ENCODE peak calls at places on chromosomes 2 and 18, in ten cellular contexts. N is A549, S is lower leg skin, X is prostate gland, W is ovary, B is endothelial cell of umbilical vein, T is uterus, U is HepG2, Z is Peyer's patch, Q is transverse colon. P is an unnamed sample.

GRCh38 chr2:1730047-1730937 is 14.0 kb downstream of the PXDN start:
- DNase-seq in N (no peak), S (no peak), X (no peak), W (peak; percentile 48), B (peak; percentile 54), T (peak; percentile 41), U (no peak), Z (no peak), Q (peak; percentile 31), P (no peak)

GRCh38 chr2:159959136-159959535 is 103.3 kb downstream of the PLA2R1 start:
- DNase-seq in N (no peak), S (no peak), X (no peak), W (no peak), B (peak; percentile 66), T (no peak), U (no peak), Z (no peak), Q (no peak), P (no peak)

GRCh38 chr2:237223208-237223861 is 137.6 kb downstream of the COPS8 start:
- DNase-seq in N (peak; percentile 81), S (no peak), X (no peak), W (peak; percentile 55), B (peak; percentile 12), T (peak; percentile 56), U (no peak), Z (no peak), Q (no peak), P (no peak)

GRCh38 chr2:151669585-151670081 is 64.6 kb downstream of the NEB start:
- DNase-seq in N (no peak), S (no peak), X (no peak), W (no peak), B (no peak), T (no peak), U (no peak), Z (no peak), Q (no peak), P (no peak)

GRCh38 chr2:30226144-30227032 is 4.9 kb upstream of the LBH start:
- DNase-seq in N (no peak), S (no peak), X (no peak), W (no peak), B (no peak), T (no peak), U (no peak), Z (no peak), Q (no peak), P (no peak)

GRCh38 chr18:57959278-57959677 is 84.7 kb upstream of the NEDD4L start:
- DNase-seq in N (peak; percentile 80), S (no peak), X (no peak), W (no peak), B (peak; percentile 59), T (no peak), U (peak; percentile 66), Z (no peak), Q (peak; percentile 53), P (no peak)

GRCh38 chr18:13813271-13813849 is 10.6 kb upstream of the MC5R start:
- DNase-seq in N (peak; percentile 41), S (peak; percentile 66), X (peak; percentile 50), W (peak; percentile 38), B (peak; percentile 74), T (peak; percentile 49), U (peak; percentile 54), Z (peak; percentile 63), Q (peak; percentile 70), P (peak; percentile 54)

GRCh38 chr2:42545714-42546390 is 22.6 kb upstream of the MTA3 start:
- DNase-seq in N (no peak), S (no peak), X (no peak), W (no peak), B (no peak), T (no peak), U (no peak), Z (no peak), Q (no peak), P (no peak)

GRCh38 chr2:54176577-54176976 is 61.2 kb downstream of the ACYP2 start:
- DNase-seq in N (peak; percentile 42), S (peak; percentile 16), X (no peak), W (peak; percentile 46), B (peak; percentile 43), T (peak; percentile 55), U (peak; percentile 85), Z (no peak), Q (peak; percentile 9), P (peak; percentile 49)
- TF ChIP-seq CTCF in N (peak; percentile 41), S (no peak), X (no peak), W (no peak), B (peak; percentile 29), T (peak; percentile 36), U (peak; percentile 94), Z (no peak), Q (peak; percentile 13), P (peak; percentile 20)

GRCh38 chr2:215419113-215419512 is 16.8 kb downstream of the FN1 start:
- DNase-seq in N (peak; percentile 32), S (no peak), X (no peak), W (no peak), B (no peak), T (no peak), U (no peak), Z (no peak), Q (no peak), P (no peak)
- TF ChIP-seq POLR2A in N (no peak), S (no peak), X (no peak), W (no peak), B (no peak), T (no peak), U (no peak), Z (no peak), Q (no peak), P (no peak)

GRCh38 chr2:216215991-216216390 is 106.8 kb downstream of the XRCC5 start:
- DNase-seq in N (peak; percentile 45), S (no peak), X (no peak), W (no peak), B (no peak), T (no peak), U (peak; percentile 59), Z (no peak), Q (no peak), P (no peak)
- TF ChIP-seq CTCF in N (peak; percentile 18), S (no peak), X (no peak), W (no peak), B (peak; percentile 20), T (no peak), U (peak; percentile 30), Z (peak; percentile 32), Q (no peak), P (no peak)

DNA sequence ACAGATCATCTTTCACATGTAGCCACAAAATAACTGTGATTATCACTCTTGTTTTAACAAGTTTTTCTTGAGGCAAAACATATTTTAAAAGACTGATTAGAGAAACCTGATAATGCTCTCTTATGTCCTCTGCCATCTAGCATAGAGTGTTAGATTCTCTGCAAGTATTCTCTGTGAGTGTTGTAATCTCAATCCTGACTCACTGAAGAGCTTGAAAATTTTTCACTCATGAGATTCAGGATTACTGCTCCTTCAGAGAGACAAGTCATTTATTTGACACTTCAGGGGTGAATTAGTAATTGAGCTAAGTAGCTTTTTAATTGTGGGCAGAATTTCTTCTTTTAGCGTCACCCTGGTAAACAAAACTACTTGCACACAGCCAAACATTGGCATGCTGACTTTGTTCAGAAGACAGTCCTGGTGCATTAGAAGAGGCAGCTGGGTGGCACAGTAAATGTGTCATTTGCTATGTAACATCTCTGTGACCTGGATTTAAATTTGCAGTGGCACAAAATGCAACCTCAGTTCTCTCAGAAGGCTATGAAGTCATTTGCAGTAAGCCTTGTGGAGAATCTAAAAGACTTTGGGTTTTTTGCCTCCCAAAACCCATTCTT is 172.9 kb downstream of the LRP1B start:
- DNase-seq in N (no peak), S (no peak), X (no peak), W (no peak), B (no peak), T (no peak), U (no peak), Z (no peak), Q (no peak), P (no peak)
- TF ChIP-seq POLR2A in N (no peak), S (no peak), X (no peak), W (no peak), B (no peak), T (no peak), U (no peak), Z (no peak), Q (no peak), P (no peak)

DNA sequence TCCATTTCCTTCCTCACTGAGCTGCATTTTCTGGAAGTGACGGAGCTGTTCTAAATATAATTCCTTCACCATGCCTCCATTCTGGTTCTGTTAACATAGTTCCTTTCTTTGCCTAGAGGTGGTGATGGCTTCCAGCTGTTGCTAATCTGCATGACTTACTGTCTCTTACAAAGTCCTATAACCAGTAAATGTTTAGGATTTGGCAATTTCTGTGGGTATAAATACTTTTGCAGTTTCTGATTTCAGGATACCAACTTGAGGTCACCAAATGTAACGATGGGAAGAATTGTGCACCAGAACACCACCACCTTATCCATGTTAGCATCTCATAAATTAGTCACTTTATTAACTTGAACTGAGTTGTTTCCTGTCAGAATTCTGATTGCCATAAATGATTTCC is 101.8 kb upstream of the FN1 start:
- DNase-seq in N (no peak), S (no peak), X (no peak), W (no peak), B (no peak), T (no peak), U (no peak), Z (no peak), Q (no peak), P (no peak)
- TF ChIP-seq CTCF in N (no peak), S (no peak), X (no peak), W (no peak), B (no peak), T (no peak), U (no peak), Z (no peak), Q (no peak), P (no peak)

DNA sequence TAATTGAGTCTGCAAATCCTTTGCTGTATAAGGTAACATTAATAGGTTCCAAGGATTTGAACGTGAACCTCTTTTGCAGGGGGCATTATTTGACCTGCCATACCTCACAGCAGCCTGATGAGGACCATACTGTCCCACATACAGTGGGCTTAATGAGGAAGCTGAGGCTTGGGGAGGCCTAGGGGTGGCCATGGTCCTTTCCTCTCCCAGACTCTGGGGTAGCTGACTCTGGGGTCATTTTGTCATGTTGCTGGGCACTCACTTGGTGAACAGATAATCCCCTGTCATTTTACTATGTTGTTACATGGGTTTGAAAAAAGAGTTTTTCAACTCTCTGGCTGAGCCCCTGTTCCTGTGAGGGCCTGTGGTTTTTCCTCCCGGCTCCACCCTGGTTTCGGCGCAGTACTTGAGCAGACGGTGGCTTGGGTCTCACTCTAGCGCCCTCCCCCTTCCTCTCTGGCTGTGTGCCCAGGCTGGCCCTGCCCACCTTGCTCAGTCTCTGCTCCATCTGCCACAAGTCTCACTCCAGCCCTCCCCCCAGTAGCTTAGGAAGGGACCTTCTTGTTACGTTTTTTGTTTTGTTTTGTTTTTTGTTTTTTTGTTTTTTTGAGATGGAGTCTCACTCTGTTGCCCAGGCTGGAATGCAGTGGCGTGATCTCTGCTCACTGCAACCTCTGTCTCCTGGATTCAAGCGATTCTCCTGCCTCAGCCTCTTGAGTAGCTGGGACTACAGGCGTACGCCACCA is 21.0 kb downstream of the INPP4A start:
- DNase-seq in N (no peak), S (no peak), X (no peak), W (peak; percentile 44), B (peak; percentile 92), T (peak; percentile 37), U (no peak), Z (peak; percentile 68), Q (peak; percentile 90), P (peak; percentile 84)
- TF ChIP-seq POLR2A in N (no peak), S (no peak), X (no peak), W (no peak), B (no peak), T (no peak), U (no peak), Z (no peak), Q (no peak), P (no peak)